ENCODE peak calls at places on chromosome 1, in four cellular contexts. One of them, this sample, is unnamed.

GRCh38 chr1:93140106-93140505 is 40.1 kb downstream of the TMED5 start:
- DNase-seq in activated T-cell treated with anti-CD3 and anti-CD28 coated beads, Interleukin-2, amount 50 U/mL, for 24 hours: no peak
- DNase-seq in skeletal muscle cell: no peak
- DNase-seq in RKO: no peak
- DNase-seq in this sample: no peak

GRCh38 chr1:159779403-159779851 is 1.3 kb upstream of the DUSP23 start:
- DNase-seq in activated T-cell treated with anti-CD3 and anti-CD28 coated beads, Interleukin-2, amount 50 U/mL, for 24 hours: no peak
- DNase-seq in skeletal muscle cell: peak
- DNase-seq in RKO: no peak
- DNase-seq in this sample: peak

GRCh38 chr1:75079535-75080290 is 54.5 kb upstream of the LHX8 start:
- DNase-seq in activated T-cell treated with anti-CD3 and anti-CD28 coated beads, Interleukin-2, amount 50 U/mL, for 24 hours: no peak
- DNase-seq in skeletal muscle cell: no peak
- DNase-seq in RKO: no peak
- DNase-seq in this sample: no peak

GRCh38 chr1:108569097-108569728 is 9.3 kb downstream of the EEIG2 start:
- DNase-seq in activated T-cell treated with anti-CD3 and anti-CD28 coated beads, Interleukin-2, amount 50 U/mL, for 24 hours: no peak
- DNase-seq in skeletal muscle cell: no peak
- DNase-seq in RKO: peak
- DNase-seq in this sample: no peak

GRCh38 chr1:19403256-19403655 is 82.1 kb downstream of the CAPZB start:
- DNase-seq in activated T-cell treated with anti-CD3 and anti-CD28 coated beads, Interleukin-2, amount 50 U/mL, for 24 hours: no peak
- DNase-seq in skeletal muscle cell: no peak
- DNase-seq in RKO: no peak
- DNase-seq in this sample: no peak

GRCh38 chr1:8989821-8990220 is 36.4 kb downstream of the SLC2A7 start:
- DNase-seq in activated T-cell treated with anti-CD3 and anti-CD28 coated beads, Interleukin-2, amount 50 U/mL, for 24 hours: no peak
- DNase-seq in skeletal muscle cell: no peak
- DNase-seq in RKO: no peak
- DNase-seq in this sample: no peak

GRCh38 chr1:206538086-206538781 is 30.9 kb downstream of the RASSF5 start:
- DNase-seq in activated T-cell treated with anti-CD3 and anti-CD28 coated beads, Interleukin-2, amount 50 U/mL, for 24 hours: no peak
- DNase-seq in skeletal muscle cell: no peak
- DNase-seq in RKO: no peak
- DNase-seq in this sample: no peak

GRCh38 chr1:213094446-213094845 is 43.4 kb downstream of the RPS6KC1 start:
- DNase-seq in activated T-cell treated with anti-CD3 and anti-CD28 coated beads, Interleukin-2, amount 50 U/mL, for 24 hours: no peak
- DNase-seq in skeletal muscle cell: no peak
- DNase-seq in RKO: no peak
- DNase-seq in this sample: no peak

GRCh38 chr1:89622895-89623294 is 10.0 kb upstream of the LRRC8C start:
- DNase-seq in activated T-cell treated with anti-CD3 and anti-CD28 coated beads, Interleukin-2, amount 50 U/mL, for 24 hours: no peak
- DNase-seq in skeletal muscle cell: no peak
- DNase-seq in RKO: peak
- DNase-seq in this sample: no peak

GRCh38 chr1:228372183-228373003 is 34.2 kb downstream of the TRIM11 start:
- DNase-seq in activated T-cell treated with anti-CD3 and anti-CD28 coated beads, Interleukin-2, amount 50 U/mL, for 24 hours: no peak
- DNase-seq in skeletal muscle cell: no peak
- DNase-seq in RKO: no peak
- DNase-seq in this sample: no peak

GRCh38 chr1:239816090-239816812 is 275.4 kb upstream of the FMN2 start:
- DNase-seq in activated T-cell treated with anti-CD3 and anti-CD28 coated beads, Interleukin-2, amount 50 U/mL, for 24 hours: no peak
- DNase-seq in skeletal muscle cell: peak
- DNase-seq in RKO: peak
- DNase-seq in this sample: peak

GRCh38 chr1:229325401-229325800 is 17.4 kb downstream of the CCSAP start:
- DNase-seq in activated T-cell treated with anti-CD3 and anti-CD28 coated beads, Interleukin-2, amount 50 U/mL, for 24 hours: no peak
- DNase-seq in skeletal muscle cell: no peak
- DNase-seq in RKO: no peak
- DNase-seq in this sample: no peak

GRCh38 chr1:205374205-205375078 is 17.7 kb upstream of the KLHDC8A start:
- DNase-seq in activated T-cell treated with anti-CD3 and anti-CD28 coated beads, Interleukin-2, amount 50 U/mL, for 24 hours: no peak
- DNase-seq in skeletal muscle cell: no peak
- DNase-seq in RKO: peak
- DNase-seq in this sample: peak

GRCh38 chr1:72018562-72018961 is 263.8 kb downstream of the NEGR1 start:
- DNase-seq in activated T-cell treated with anti-CD3 and anti-CD28 coated beads, Interleukin-2, amount 50 U/mL, for 24 hours: no peak
- DNase-seq in skeletal muscle cell: no peak
- DNase-seq in RKO: no peak
- DNase-seq in this sample: no peak

GRCh38 chr1:165344198-165344597 is 12.3 kb downstream of the LMX1A start:
- DNase-seq in activated T-cell treated with anti-CD3 and anti-CD28 coated beads, Interleukin-2, amount 50 U/mL, for 24 hours: no peak
- DNase-seq in skeletal muscle cell: no peak
- DNase-seq in RKO: no peak
- DNase-seq in this sample: no peak

GRCh38 chr1:82160903-82161302 is 360.2 kb downstream of the ADGRL2 start:
- DNase-seq in activated T-cell treated with anti-CD3 and anti-CD28 coated beads, Interleukin-2, amount 50 U/mL, for 24 hours: no peak
- DNase-seq in skeletal muscle cell: no peak
- DNase-seq in RKO: no peak
- DNase-seq in this sample: no peak

GRCh38 chr1:198701250-198701649 is 62.4 kb downstream of the PTPRC start:
- DNase-seq in activated T-cell treated with anti-CD3 and anti-CD28 coated beads, Interleukin-2, amount 50 U/mL, for 24 hours: no peak
- DNase-seq in skeletal muscle cell: no peak
- DNase-seq in RKO: no peak
- DNase-seq in this sample: no peak

GRCh38 chr1:75203415-75204277 is 69.5 kb downstream of the LHX8 start:
- DNase-seq in activated T-cell treated with anti-CD3 and anti-CD28 coated beads, Interleukin-2, amount 50 U/mL, for 24 hours: no peak
- DNase-seq in skeletal muscle cell: peak
- DNase-seq in RKO: peak
- DNase-seq in this sample: peak

GRCh38 chr1:28193701-28194161 is 17.2 kb upstream of the PTAFR start:
- DNase-seq in activated T-cell treated with anti-CD3 and anti-CD28 coated beads, Interleukin-2, amount 50 U/mL, for 24 hours: peak
- DNase-seq in skeletal muscle cell: no peak
- DNase-seq in RKO: no peak
- DNase-seq in this sample: peak

GRCh38 chr1:164440222-164440621 is 118.8 kb upstream of the PBX1 start:
- DNase-seq in activated T-cell treated with anti-CD3 and anti-CD28 coated beads, Interleukin-2, amount 50 U/mL, for 24 hours: no peak
- DNase-seq in skeletal muscle cell: no peak
- DNase-seq in RKO: peak
- DNase-seq in this sample: no peak

GRCh38 chr1:167440345-167440744 is 78.0 kb downstream of the CD247 start:
- DNase-seq in activated T-cell treated with anti-CD3 and anti-CD28 coated beads, Interleukin-2, amount 50 U/mL, for 24 hours: peak
- DNase-seq in skeletal muscle cell: no peak
- DNase-seq in RKO: no peak
- DNase-seq in this sample: no peak

GRCh38 chr1:70537788-70538187 is 126.7 kb downstream of the CTH start:
- DNase-seq in activated T-cell treated with anti-CD3 and anti-CD28 coated beads, Interleukin-2, amount 50 U/mL, for 24 hours: no peak
- DNase-seq in skeletal muscle cell: no peak
- DNase-seq in RKO: no peak
- DNase-seq in this sample: no peak

GRCh38 chr1:84803604-84804003 is 89.4 kb downstream of the LPAR3 start:
- DNase-seq in activated T-cell treated with anti-CD3 and anti-CD28 coated beads, Interleukin-2, amount 50 U/mL, for 24 hours: no peak
- DNase-seq in skeletal muscle cell: no peak
- DNase-seq in RKO: no peak
- DNase-seq in this sample: no peak

GRCh38 chr1:159000627-159001026 is 9.1 kb upstream of the IFI16 start:
- DNase-seq in activated T-cell treated with anti-CD3 and anti-CD28 coated beads, Interleukin-2, amount 50 U/mL, for 24 hours: no peak
- DNase-seq in skeletal muscle cell: peak
- DNase-seq in RKO: peak
- DNase-seq in this sample: peak

GRCh38 chr1:198520524-198521254 is 19.8 kb downstream of the ATP6V1G3 start:
- DNase-seq in activated T-cell treated with anti-CD3 and anti-CD28 coated beads, Interleukin-2, amount 50 U/mL, for 24 hours: no peak
- DNase-seq in skeletal muscle cell: no peak
- DNase-seq in RKO: no peak
- DNase-seq in this sample: peak

GRCh38 chr1:205791568-205792180 is 16.4 kb upstream of the RAB29 start:
- DNase-seq in activated T-cell treated with anti-CD3 and anti-CD28 coated beads, Interleukin-2, amount 50 U/mL, for 24 hours: peak
- DNase-seq in skeletal muscle cell: no peak
- DNase-seq in RKO: peak
- DNase-seq in this sample: peak

GRCh38 chr1:53335661-53336060 is 7.8 kb upstream of the LRP8 start:
- DNase-seq in activated T-cell treated with anti-CD3 and anti-CD28 coated beads, Interleukin-2, amount 50 U/mL, for 24 hours: no peak
- DNase-seq in skeletal muscle cell: no peak
- DNase-seq in RKO: no peak
- DNase-seq in this sample: no peak

GRCh38 chr1:2385606-2386280 is 5.6 kb downstream of the MORN1 start:
- DNase-seq in activated T-cell treated with anti-CD3 and anti-CD28 coated beads, Interleukin-2, amount 50 U/mL, for 24 hours: no peak
- DNase-seq in skeletal muscle cell: no peak
- DNase-seq in RKO: no peak
- DNase-seq in this sample: no peak

GRCh38 chr1:228236744-228237143 is 28.9 kb downstream of the OBSCN start:
- DNase-seq in activated T-cell treated with anti-CD3 and anti-CD28 coated beads, Interleukin-2, amount 50 U/mL, for 24 hours: no peak
- DNase-seq in skeletal muscle cell: no peak
- DNase-seq in RKO: no peak
- DNase-seq in this sample: peak

GRCh38 chr1:4415476-4415875 is 238.9 kb upstream of the AJAP1 start:
- DNase-seq in activated T-cell treated with anti-CD3 and anti-CD28 coated beads, Interleukin-2, amount 50 U/mL, for 24 hours: no peak
- DNase-seq in skeletal muscle cell: no peak
- DNase-seq in RKO: no peak
- DNase-seq in this sample: no peak

GRCh38 chr1:40951943-40952743 is 27.4 kb upstream of the CTPS1 start:
- DNase-seq in activated T-cell treated with anti-CD3 and anti-CD28 coated beads, Interleukin-2, amount 50 U/mL, for 24 hours: peak
- DNase-seq in skeletal muscle cell: no peak
- DNase-seq in RKO: peak
- DNase-seq in this sample: peak

GRCh38 chr1:27600500-27601175 is 3.3 kb downstream of the AHDC1 start:
- DNase-seq in activated T-cell treated with anti-CD3 and anti-CD28 coated beads, Interleukin-2, amount 50 U/mL, for 24 hours: no peak
- DNase-seq in skeletal muscle cell: no peak
- DNase-seq in RKO: no peak
- DNase-seq in this sample: no peak

GRCh38 chr1:228305721-228306152 is 97.9 kb downstream of the OBSCN start:
- DNase-seq in activated T-cell treated with anti-CD3 and anti-CD28 coated beads, Interleukin-2, amount 50 U/mL, for 24 hours: peak
- DNase-seq in skeletal muscle cell: no peak
- DNase-seq in RKO: no peak
- DNase-seq in this sample: no peak

GRCh38 chr1:178532392-178532791 is 19.5 kb downstream of the TEX35 start:
- DNase-seq in activated T-cell treated with anti-CD3 and anti-CD28 coated beads, Interleukin-2, amount 50 U/mL, for 24 hours: peak
- DNase-seq in skeletal muscle cell: peak
- DNase-seq in RKO: peak
- DNase-seq in this sample: peak

This sample was measured in RWPE1.